ENCODE peak calls at places on chromosomes 2 and 18, in nine cellular contexts. U, Q, F, H, N, G, A, S and X are unnamed samples.

GRCh38 chr2:62197017-62197586 is 1.2 kb downstream of the B3GNT2 start:
- DNase-seq in U (peak; percentile 32), Q (no peak), F (no peak), H (peak; percentile 17), N (no peak), G (no peak), A (no peak), S (peak; percentile 47), X (no peak)

GRCh38 chr2:46967990-46968647 is 52.5 kb upstream of the MCFD2 start:
- DNase-seq in U (peak; percentile 91), Q (peak; percentile 86), F (peak; percentile 70), H (peak; percentile 95), N (peak; percentile 79), G (peak; percentile 90), A (no peak), S (no peak), X (peak; percentile 74)

GRCh38 chr2:186645999-186646398 is 47.9 kb upstream of the FAM171B start:
- DNase-seq in U (no peak), Q (no peak), F (no peak), H (no peak), N (no peak), G (no peak), A (no peak), S (no peak), X (no peak)

GRCh38 chr2:117087565-117088291 is 726.8 kb upstream of the DDX18 start:
- DNase-seq in U (no peak), Q (no peak), F (no peak), H (no peak), N (no peak), G (no peak), A (no peak), S (no peak), X (no peak)

GRCh38 chr18:71682591-71682990 is 861.6 kb downstream of the CBLN2 start:
- DNase-seq in U (no peak), Q (no peak), F (no peak), H (no peak), N (no peak), G (no peak), A (no peak), S (no peak), X (no peak)

GRCh38 chr18:52343731-52344340 is 3.8 kb downstream of the DCC start:
- DNase-seq in U (no peak), Q (no peak), F (no peak), H (no peak), N (no peak), G (no peak), A (no peak), S (no peak), X (no peak)

GRCh38 chr2:161580021-161580420 is 44.2 kb upstream of the SLC4A10 start:
- DNase-seq in U (no peak), Q (no peak), F (no peak), H (no peak), N (no peak), G (no peak), A (no peak), S (no peak), X (no peak)

GRCh38 chr2:75675908-75676307 is 29.3 kb downstream of the MRPL19 start:
- DNase-seq in U (no peak), Q (no peak), F (no peak), H (no peak), N (no peak), G (no peak), A (no peak), S (no peak), X (no peak)

GRCh38 chr18:79195716-79196683 is 126.8 kb downstream of the ATP9B start:
- DNase-seq in U (no peak), Q (no peak), F (no peak), H (no peak), N (no peak), G (no peak), A (no peak), S (no peak), X (no peak)

GRCh38 chr18:79200546-79201268 is 131.5 kb downstream of the ATP9B start:
- DNase-seq in U (peak; percentile 37), Q (peak; percentile 18), F (peak; percentile 49), H (no peak), N (peak; percentile 37), G (peak; percentile 65), A (no peak), S (peak; percentile 50), X (no peak)

GRCh38 chr18:79193826-79194225 is 124.6 kb downstream of the ATP9B start:
- DNase-seq in U (no peak), Q (no peak), F (no peak), H (no peak), N (no peak), G (no peak), A (no peak), S (no peak), X (no peak)

GRCh38 chr18:79199691-79200374 is 130.6 kb downstream of the ATP9B start:
- DNase-seq in U (no peak), Q (peak; percentile 76), F (no peak), H (no peak), N (no peak), G (no peak), A (no peak), S (no peak), X (peak; percentile 29)

DNA sequence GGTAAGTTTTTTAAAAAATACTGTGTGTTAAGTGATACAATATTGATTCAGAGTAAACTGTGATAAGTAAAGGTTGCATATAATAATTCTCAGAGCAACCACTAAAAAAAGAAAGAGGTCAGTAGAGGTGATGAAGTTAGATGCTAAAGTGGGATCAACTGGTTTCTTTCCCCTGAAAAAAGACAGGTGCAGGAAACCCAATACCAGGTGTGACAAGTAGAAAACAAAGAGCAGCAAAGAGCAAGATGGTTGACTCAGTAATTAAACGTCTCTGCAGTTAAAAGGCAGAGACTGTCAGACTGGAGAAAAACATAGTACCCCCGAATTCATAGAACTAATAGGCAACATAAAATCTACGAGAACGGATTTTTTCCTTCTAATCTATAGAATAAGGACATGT is 128.3 kb downstream of the ATP9B start:
- DNase-seq in U (no peak), Q (no peak), F (no peak), H (no peak), N (no peak), G (no peak), A (no peak), S (no peak), X (no peak)
- H3K4me3 ChIP-seq in U (no peak overlapping the region), Q (no peak overlapping the region), F (no peak overlapping the region), H (no peak overlapping the region), N (no peak overlapping the region), G (no peak overlapping the region), A (no peak overlapping the region), S (no peak overlapping the region), X (no peak overlapping the region)

GRCh38 chr2:119197529-119198266 is 25.9 kb upstream of the STEAP3 start:
- DNase-seq in U (no peak), Q (no peak), F (no peak), H (no peak), N (no peak), G (no peak), A (no peak), S (no peak), X (no peak)
- TF ChIP-seq CTCF in U (no peak), Q (no peak), F (no peak), H (no peak), N (no peak), G (no peak), A (no peak), S (no peak), X (no peak)

GRCh38 chr2:240588006-240588655 is 1.6 kb downstream of the CAPN10 start:
- DNase-seq in U (peak; percentile 8), Q (no peak), F (no peak), H (no peak), N (no peak), G (no peak), A (no peak), S (no peak), X (no peak)
- H3K4me3 ChIP-seq in U (no peak overlapping the region), Q (peak overlapping the region; percentile 63), F (peak overlapping the region; percentile 98), H (no peak overlapping the region), N (no peak overlapping the region), G (peak overlapping the region; percentile 99), A (peak overlapping the region; percentile 99), S (peak overlapping the region; percentile 79), X (peak overlapping the region; percentile 96)

DNA sequence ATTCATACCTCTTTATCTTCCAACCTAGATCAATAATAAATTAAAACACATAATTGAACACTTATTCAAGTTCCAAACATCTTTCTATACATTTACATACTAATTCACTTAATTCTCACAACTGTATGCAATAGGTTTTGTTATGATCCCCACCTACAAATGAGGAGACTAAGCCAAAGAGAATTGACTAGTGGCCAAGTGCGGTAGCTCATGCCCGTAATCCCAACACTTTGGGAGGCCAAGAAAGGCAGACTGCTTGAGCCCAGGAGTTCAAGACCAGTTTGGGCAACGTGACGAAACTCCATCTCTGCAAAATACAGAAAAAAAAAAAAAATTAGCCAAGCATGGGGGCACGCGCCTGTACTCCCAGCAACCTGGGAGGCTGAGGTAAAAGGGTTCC is 36.8 kb downstream of the KCNG3 start:
- DNase-seq in U (no peak), Q (no peak), F (no peak), H (no peak), N (no peak), G (no peak), A (no peak), S (no peak), X (no peak)
- TF ChIP-seq CTCF in U (no peak), Q (peak; percentile 17), F (no peak), H (no peak), N (no peak), G (peak; percentile 6), A (no peak), S (peak; percentile 12), X (peak; percentile 49)

GRCh38 chr18:58928401-58928800 is 63.7 kb downstream of the ZNF532 start:
- DNase-seq in U (no peak), Q (no peak), F (no peak), H (no peak), N (no peak), G (no peak), A (no peak), S (no peak), X (no peak)
- H3K4me3 ChIP-seq in U (no peak overlapping the region), Q (no peak overlapping the region), F (peak overlapping the region; percentile 7), H (no peak overlapping the region), N (no peak overlapping the region), G (no peak overlapping the region), A (no peak overlapping the region), S (no peak overlapping the region), X (no peak overlapping the region)

GRCh38 chr2:196163285-196163684 is 8.1 kb downstream of the STK17B start:
- DNase-seq in U (no peak), Q (no peak), F (no peak), H (no peak), N (no peak), G (no peak), A (no peak), S (no peak), X (no peak)
- TF ChIP-seq CTCF in U (no peak), Q (no peak), F (no peak), H (no peak), N (no peak), G (no peak), A (no peak), S (no peak), X (no peak)